ENCODE peak calls at places on chromosomes 7 and 10, in eight cellular contexts. One of them, this sample, is unnamed.

GRCh38 chr10:22321831-22322662 is 1.1 kb downstream of the BMI1 start:
- DNase-seq in uterus: peak; percentile 32
- DNase-seq in aorta: peak; percentile 81
- DNase-seq in prostate gland: no peak
- DNase-seq in CD8-positive, alpha-beta memory T cell: peak; percentile 21
- DNase-seq in fibroblast of lung: no peak
- DNase-seq in effector memory CD4-positive, alpha-beta T cell: peak; percentile 5
- DNase-seq in OCI-LY7: peak; percentile 20
- DNase-seq in this sample: peak; percentile 19

GRCh38 chr7:10315881-10316280 is 657.8 kb upstream of the PHF14 start:
- DNase-seq in prostate gland: no peak
- DNase-seq in uterus: no peak
- DNase-seq in effector memory CD4-positive, alpha-beta T cell: no peak
- DNase-seq in CD8-positive, alpha-beta memory T cell: no peak
- DNase-seq in aorta: no peak
- DNase-seq in fibroblast of lung: no peak
- DNase-seq in OCI-LY7: no peak
- DNase-seq in this sample: no peak

GRCh38 chr10:121904888-121905287 is 22.9 kb downstream of the ATE1 start:
- DNase-seq in prostate gland: no peak
- DNase-seq in uterus: no peak
- DNase-seq in CD8-positive, alpha-beta memory T cell: no peak
- DNase-seq in effector memory CD4-positive, alpha-beta T cell: no peak
- DNase-seq in aorta: no peak
- DNase-seq in OCI-LY7: no peak
- DNase-seq in fibroblast of lung: no peak
- DNase-seq in this sample: no peak

GRCh38 chr10:21300546-21300945 is 224.9 kb downstream of the SKIDA1 start:
- DNase-seq in aorta: no peak
- DNase-seq in OCI-LY7: no peak
- DNase-seq in effector memory CD4-positive, alpha-beta T cell: no peak
- DNase-seq in CD8-positive, alpha-beta memory T cell: no peak
- DNase-seq in prostate gland: no peak
- DNase-seq in uterus: no peak
- DNase-seq in fibroblast of lung: no peak
- DNase-seq in this sample: no peak

GRCh38 chr7:136710751-136711150 is 157.7 kb upstream of the CHRM2 start:
- DNase-seq in prostate gland: no peak
- DNase-seq in aorta: no peak
- DNase-seq in effector memory CD4-positive, alpha-beta T cell: no peak
- DNase-seq in OCI-LY7: no peak
- DNase-seq in fibroblast of lung: no peak
- DNase-seq in uterus: no peak
- DNase-seq in CD8-positive, alpha-beta memory T cell: no peak
- DNase-seq in this sample: no peak

GRCh38 chr7:38025815-38026214 is 105.4 kb downstream of the EPDR1 start:
- DNase-seq in OCI-LY7: no peak
- DNase-seq in aorta: no peak
- DNase-seq in fibroblast of lung: no peak
- DNase-seq in effector memory CD4-positive, alpha-beta T cell: no peak
- DNase-seq in uterus: no peak
- DNase-seq in prostate gland: no peak
- DNase-seq in CD8-positive, alpha-beta memory T cell: no peak
- DNase-seq in this sample: no peak

GRCh38 chr10:44352316-44353127 is 32.4 kb downstream of the CXCL12 start:
- DNase-seq in CD8-positive, alpha-beta memory T cell: no peak
- DNase-seq in effector memory CD4-positive, alpha-beta T cell: no peak
- DNase-seq in OCI-LY7: no peak
- DNase-seq in fibroblast of lung: peak; percentile 74
- DNase-seq in aorta: peak; percentile 50
- DNase-seq in prostate gland: no peak
- DNase-seq in uterus: peak; percentile 67
- DNase-seq in this sample: peak; percentile 19

GRCh38 chr10:69389827-69390490 is 26.8 kb downstream of the TACR2 start:
- DNase-seq in uterus: no peak
- DNase-seq in prostate gland: peak; percentile 54
- DNase-seq in effector memory CD4-positive, alpha-beta T cell: no peak
- DNase-seq in OCI-LY7: peak; percentile 29
- DNase-seq in aorta: no peak
- DNase-seq in CD8-positive, alpha-beta memory T cell: no peak
- DNase-seq in fibroblast of lung: peak; percentile 45
- DNase-seq in this sample: peak; percentile 49

GRCh38 chr7:158165711-158166110 is 421.9 kb downstream of the PTPRN2 start:
- DNase-seq in prostate gland: no peak
- DNase-seq in OCI-LY7: no peak
- DNase-seq in effector memory CD4-positive, alpha-beta T cell: no peak
- DNase-seq in aorta: no peak
- DNase-seq in uterus: no peak
- DNase-seq in fibroblast of lung: no peak
- DNase-seq in CD8-positive, alpha-beta memory T cell: no peak
- DNase-seq in this sample: no peak
- H3K9me3 ChIP-seq in prostate gland: no peaks in the 10 kb centered on the region
- H3K9me3 ChIP-seq in OCI-LY7: no peaks in the 10 kb centered on the region
- H3K9me3 ChIP-seq in effector memory CD4-positive, alpha-beta T cell: no peaks in the 10 kb centered on the region
- H3K9me3 ChIP-seq in aorta: peaks cover 2% of the 10 kb centered on the region
- H3K9me3 ChIP-seq in uterus: no peaks in the 10 kb centered on the region
- H3K9me3 ChIP-seq in fibroblast of lung: no peaks in the 10 kb centered on the region
- H3K9me3 ChIP-seq in CD8-positive, alpha-beta memory T cell: no peaks in the 10 kb centered on the region
- H3K9me3 ChIP-seq in this sample: no peaks in the 10 kb centered on the region

DNA sequence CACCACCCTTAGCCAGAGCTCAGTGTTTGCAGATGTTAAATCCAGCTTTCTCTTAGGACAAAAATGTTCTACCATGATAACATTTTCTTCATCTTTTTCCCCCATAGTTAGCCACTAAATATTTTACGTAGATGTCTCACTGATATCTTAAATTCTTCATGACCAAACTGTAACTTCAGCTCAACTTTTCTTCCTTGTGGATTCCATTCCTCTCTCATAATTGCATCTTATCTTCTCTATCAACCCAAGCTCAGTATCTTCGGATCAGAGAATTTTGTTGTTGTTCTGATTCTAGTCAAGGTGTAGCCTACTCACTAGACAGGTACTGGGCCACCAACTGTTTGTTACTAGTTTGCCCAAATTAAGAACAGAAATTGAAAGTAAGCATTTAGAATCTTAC is 60.2 kb downstream of the SHOC2 start:
- DNase-seq in effector memory CD4-positive, alpha-beta T cell: no peak
- DNase-seq in CD8-positive, alpha-beta memory T cell: no peak
- DNase-seq in uterus: no peak
- DNase-seq in prostate gland: no peak
- DNase-seq in fibroblast of lung: no peak
- DNase-seq in aorta: no peak
- DNase-seq in OCI-LY7: no peak
- DNase-seq in this sample: no peak
- H3K36me3 ChIP-seq in effector memory CD4-positive, alpha-beta T cell: no peaks in the 10 kb centered on the region
- H3K36me3 ChIP-seq in CD8-positive, alpha-beta memory T cell: no peaks in the 10 kb centered on the region
- H3K36me3 ChIP-seq in uterus: no peaks in the 10 kb centered on the region
- H3K36me3 ChIP-seq in prostate gland: no peaks in the 10 kb centered on the region
- H3K36me3 ChIP-seq in fibroblast of lung: no peaks in the 10 kb centered on the region
- H3K36me3 ChIP-seq in aorta: no peaks in the 10 kb centered on the region
- H3K36me3 ChIP-seq in OCI-LY7: peaks cover 87% of the 10 kb centered on the region
- H3K36me3 ChIP-seq in this sample: no peaks in the 10 kb centered on the region

DNA sequence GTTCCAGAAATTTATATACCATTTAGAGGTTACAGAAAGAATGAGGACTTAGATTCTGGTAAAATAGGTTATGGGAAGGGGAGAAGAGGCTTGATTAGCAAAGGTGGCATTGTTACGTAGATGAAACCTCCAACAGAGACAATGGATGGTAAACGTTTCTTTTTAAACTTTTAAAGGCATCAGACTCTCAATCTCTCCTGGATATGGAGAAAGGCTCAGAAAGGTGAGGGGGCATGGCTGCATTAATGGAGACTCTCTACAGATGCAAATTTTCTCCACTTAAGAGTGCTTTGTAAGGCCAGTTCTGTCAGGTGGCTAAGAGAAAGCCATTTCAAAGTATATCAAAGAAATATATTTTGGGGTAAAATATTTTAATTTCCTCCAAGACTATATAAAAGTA is 240.9 kb upstream of the PTER start:
- DNase-seq in aorta: no peak
- DNase-seq in prostate gland: no peak
- DNase-seq in CD8-positive, alpha-beta memory T cell: no peak
- DNase-seq in effector memory CD4-positive, alpha-beta T cell: no peak
- DNase-seq in OCI-LY7: no peak
- DNase-seq in uterus: no peak
- DNase-seq in fibroblast of lung: no peak
- DNase-seq in this sample: no peak
- H3K9me3 ChIP-seq in aorta: peaks cover 3% of the 10 kb centered on the region
- H3K9me3 ChIP-seq in prostate gland: no peaks in the 10 kb centered on the region
- H3K9me3 ChIP-seq in CD8-positive, alpha-beta memory T cell: no peaks in the 10 kb centered on the region
- H3K9me3 ChIP-seq in effector memory CD4-positive, alpha-beta T cell: no peaks in the 10 kb centered on the region
- H3K9me3 ChIP-seq in OCI-LY7: no peaks in the 10 kb centered on the region
- H3K9me3 ChIP-seq in uterus: no peaks in the 10 kb centered on the region
- H3K9me3 ChIP-seq in fibroblast of lung: no peaks in the 10 kb centered on the region
- H3K9me3 ChIP-seq in this sample: no peaks in the 10 kb centered on the region

DNA sequence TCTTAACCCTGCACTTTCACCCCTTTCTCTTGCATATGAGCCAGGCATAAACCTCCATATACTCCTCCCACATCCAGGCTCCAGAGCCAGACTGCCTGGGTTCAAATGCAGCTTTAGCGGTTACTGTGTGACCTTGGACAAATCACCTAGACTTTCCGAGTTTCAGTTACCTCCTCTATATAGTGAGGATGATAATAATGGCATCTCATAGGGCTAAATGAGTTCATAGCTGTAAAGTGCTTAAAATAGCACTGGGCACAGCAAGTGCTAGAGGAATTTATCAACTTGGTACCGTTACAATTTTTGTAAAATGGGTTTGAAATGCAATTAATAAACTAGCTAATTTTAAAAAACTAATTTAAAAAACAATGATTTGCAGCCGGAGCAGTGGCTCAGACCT is 53.4 kb upstream of the DGKI start:
- DNase-seq in CD8-positive, alpha-beta memory T cell: no peak
- DNase-seq in fibroblast of lung: no peak
- DNase-seq in effector memory CD4-positive, alpha-beta T cell: no peak
- DNase-seq in prostate gland: no peak
- DNase-seq in OCI-LY7: no peak
- DNase-seq in aorta: no peak
- DNase-seq in uterus: no peak
- DNase-seq in this sample: no peak
- H3K36me3 ChIP-seq in CD8-positive, alpha-beta memory T cell: peaks cover 10% of the 10 kb centered on the region
- H3K36me3 ChIP-seq in fibroblast of lung: peaks cover 21% of the 10 kb centered on the region
- H3K36me3 ChIP-seq in effector memory CD4-positive, alpha-beta T cell: peaks cover 33% of the 10 kb centered on the region
- H3K36me3 ChIP-seq in prostate gland: no peaks in the 10 kb centered on the region
- H3K36me3 ChIP-seq in OCI-LY7: peaks cover 40% of the 10 kb centered on the region
- H3K36me3 ChIP-seq in aorta: peaks cover 3% of the 10 kb centered on the region
- H3K36me3 ChIP-seq in uterus: no peaks in the 10 kb centered on the region
- H3K36me3 ChIP-seq in this sample: peaks cover 34% of the 10 kb centered on the region

GRCh38 chr7:158273138-158273651 is 314.4 kb downstream of the PTPRN2 start:
- DNase-seq in prostate gland: no peak
- DNase-seq in uterus: no peak
- DNase-seq in OCI-LY7: no peak
- DNase-seq in effector memory CD4-positive, alpha-beta T cell: no peak
- DNase-seq in aorta: peak; percentile 57
- DNase-seq in CD8-positive, alpha-beta memory T cell: no peak
- DNase-seq in fibroblast of lung: no peak
- DNase-seq in this sample: no peak
- H3K9me3 ChIP-seq in prostate gland: no peaks in the 10 kb centered on the region
- H3K9me3 ChIP-seq in uterus: no peaks in the 10 kb centered on the region
- H3K9me3 ChIP-seq in OCI-LY7: no peaks in the 10 kb centered on the region
- H3K9me3 ChIP-seq in effector memory CD4-positive, alpha-beta T cell: no peaks in the 10 kb centered on the region
- H3K9me3 ChIP-seq in aorta: no peaks in the 10 kb centered on the region
- H3K9me3 ChIP-seq in CD8-positive, alpha-beta memory T cell: no peaks in the 10 kb centered on the region
- H3K9me3 ChIP-seq in fibroblast of lung: no peaks in the 10 kb centered on the region
- H3K9me3 ChIP-seq in this sample: no peaks in the 10 kb centered on the region